ENCODE peak calls at places on chromosomes 16 and 17, in eight cellular contexts. One of them, this sample, is unnamed.

GRCh38 chr16:30406911-30407793 is at the start of gene ZNF771:
- DNase-seq in GM23338: peak; percentile 97
- DNase-seq in prostate gland: peak; percentile 92
- DNase-seq in GM12892: peak; percentile 91
- DNase-seq in breast epithelium: peak; percentile 91
- DNase-seq in H1: peak; percentile 78
- DNase-seq in HCT116: peak; percentile 73
- DNase-seq in transverse colon: peak; percentile 96
- DNase-seq in this sample: no peak

GRCh38 chr16:83887564-83887963 is 11.4 kb upstream of the MLYCD start:
- DNase-seq in GM12892: no peak
- DNase-seq in HCT116: no peak
- DNase-seq in prostate gland: no peak
- DNase-seq in H1: no peak
- DNase-seq in GM23338: no peak
- DNase-seq in breast epithelium: no peak
- DNase-seq in transverse colon: no peak
- DNase-seq in this sample: no peak

GRCh38 chr17:61414936-61415251 is 15.3 kb downstream of the TBX2 start:
- DNase-seq in HCT116: no peak
- DNase-seq in GM12892: no peak
- DNase-seq in prostate gland: no peak
- DNase-seq in transverse colon: no peak
- DNase-seq in breast epithelium: no peak
- DNase-seq in H1: no peak
- DNase-seq in GM23338: no peak
- DNase-seq in this sample: no peak

GRCh38 chr16:23909792-23910418 is 74.1 kb downstream of the PRKCB start:
- DNase-seq in GM12892: no peak
- DNase-seq in prostate gland: no peak
- DNase-seq in breast epithelium: no peak
- DNase-seq in HCT116: no peak
- DNase-seq in H1: no peak
- DNase-seq in transverse colon: no peak
- DNase-seq in GM23338: no peak
- DNase-seq in this sample: no peak

GRCh38 chr17:16351831-16352230 is 1.4 kb downstream of the CENPV start:
- DNase-seq in GM23338: no peak
- DNase-seq in H1: no peak
- DNase-seq in prostate gland: no peak
- DNase-seq in GM12892: no peak
- DNase-seq in HCT116: no peak
- DNase-seq in transverse colon: no peak
- DNase-seq in breast epithelium: no peak
- DNase-seq in this sample: no peak

GRCh38 chr17:31508310-31509094 is 117.0 kb downstream of the RAB11FIP4 start:
- DNase-seq in GM12892: no peak
- DNase-seq in prostate gland: no peak
- DNase-seq in GM23338: peak; percentile 73
- DNase-seq in HCT116: no peak
- DNase-seq in transverse colon: no peak
- DNase-seq in breast epithelium: no peak
- DNase-seq in H1: no peak
- DNase-seq in this sample: peak; percentile 69

GRCh38 chr16:47045023-47045422 is 71.5 kb upstream of the DNAJA2 start:
- DNase-seq in GM12892: no peak
- DNase-seq in H1: no peak
- DNase-seq in breast epithelium: no peak
- DNase-seq in GM23338: no peak
- DNase-seq in prostate gland: no peak
- DNase-seq in transverse colon: no peak
- DNase-seq in HCT116: no peak
- DNase-seq in this sample: no peak

GRCh38 chr16:11418506-11418905 is 73.2 kb downstream of the RMI2 start:
- DNase-seq in GM12892: no peak
- DNase-seq in prostate gland: no peak
- DNase-seq in GM23338: no peak
- DNase-seq in HCT116: no peak
- DNase-seq in H1: no peak
- DNase-seq in transverse colon: no peak
- DNase-seq in breast epithelium: no peak
- DNase-seq in this sample: no peak

GRCh38 chr16:52364500-52364899 is 182.4 kb downstream of the TOX3 start:
- DNase-seq in breast epithelium: no peak
- DNase-seq in prostate gland: no peak
- DNase-seq in H1: no peak
- DNase-seq in HCT116: no peak
- DNase-seq in GM23338: no peak
- DNase-seq in GM12892: no peak
- DNase-seq in transverse colon: no peak
- DNase-seq in this sample: no peak

GRCh38 chr17:6361733-6362132 is 73.2 kb downstream of the AIPL1 start:
- DNase-seq in GM12892: no peak
- DNase-seq in HCT116: peak; percentile 24
- DNase-seq in breast epithelium: no peak
- DNase-seq in H1: no peak
- DNase-seq in prostate gland: no peak
- DNase-seq in transverse colon: no peak
- DNase-seq in GM23338: peak; percentile 70
- DNase-seq in this sample: no peak

GRCh38 chr16:88533945-88534641 is 36.1 kb upstream of the ZC3H18 start:
- DNase-seq in GM23338: peak; percentile 81
- DNase-seq in H1: peak; percentile 17
- DNase-seq in prostate gland: peak; percentile 65
- DNase-seq in breast epithelium: peak; percentile 50
- DNase-seq in GM12892: peak; percentile 95
- DNase-seq in HCT116: peak; percentile 31
- DNase-seq in transverse colon: peak; percentile 84
- DNase-seq in this sample: no peak

GRCh38 chr16:85117418-85117817 is 5.1 kb upstream of the CIBAR2 start:
- DNase-seq in GM12892: no peak
- DNase-seq in transverse colon: no peak
- DNase-seq in prostate gland: no peak
- DNase-seq in GM23338: no peak
- DNase-seq in HCT116: no peak
- DNase-seq in H1: no peak
- DNase-seq in breast epithelium: no peak
- DNase-seq in this sample: no peak

GRCh38 chr16:49556252-49557069 is 182.9 kb downstream of the C16orf78 start:
- DNase-seq in GM12892: no peak
- DNase-seq in HCT116: peak; percentile 4
- DNase-seq in transverse colon: no peak
- DNase-seq in GM23338: peak; percentile 83
- DNase-seq in H1: no peak
- DNase-seq in breast epithelium: no peak
- DNase-seq in prostate gland: no peak
- DNase-seq in this sample: no peak

GRCh38 chr16:11639925-11640899 is 28.0 kb upstream of the SNN start:
- DNase-seq in transverse colon: peak; percentile 62
- DNase-seq in HCT116: peak; percentile 63
- DNase-seq in prostate gland: peak; percentile 86
- DNase-seq in GM23338: peak; percentile 81
- DNase-seq in H1: no peak
- DNase-seq in GM12892: no peak
- DNase-seq in breast epithelium: peak; percentile 90
- DNase-seq in this sample: no peak

GRCh38 chr16:31198207-31198882 is 4.2 kb downstream of the PYCARD start:
- DNase-seq in transverse colon: no peak
- DNase-seq in H1: no peak
- DNase-seq in GM23338: no peak
- DNase-seq in prostate gland: no peak
- DNase-seq in HCT116: no peak
- DNase-seq in breast epithelium: no peak
- DNase-seq in GM12892: no peak
- DNase-seq in this sample: no peak

GRCh38 chr17:76107507-76107906 is 3.9 kb upstream of the EXOC7 start:
- DNase-seq in H1: no peak
- DNase-seq in prostate gland: no peak
- DNase-seq in breast epithelium: no peak
- DNase-seq in GM12892: no peak
- DNase-seq in transverse colon: no peak
- DNase-seq in GM23338: no peak
- DNase-seq in HCT116: peak; percentile 42
- DNase-seq in this sample: no peak

GRCh38 chr17:3025421-3026124 is 37.8 kb downstream of the OR1D5 start:
- DNase-seq in GM12892: no peak
- DNase-seq in transverse colon: no peak
- DNase-seq in GM23338: no peak
- DNase-seq in prostate gland: no peak
- DNase-seq in H1: no peak
- DNase-seq in breast epithelium: no peak
- DNase-seq in HCT116: no peak
- DNase-seq in this sample: no peak

GRCh38 chr16:75305364-75306101 is 54.1 kb upstream of the BCAR1 start:
- DNase-seq in breast epithelium: peak; percentile 88
- DNase-seq in HCT116: peak; percentile 100
- DNase-seq in prostate gland: peak; percentile 90
- DNase-seq in GM23338: no peak
- DNase-seq in transverse colon: peak; percentile 90
- DNase-seq in GM12892: no peak
- DNase-seq in H1: no peak
- DNase-seq in this sample: peak; percentile 71

GRCh38 chr16:75307506-75307905 is 56.1 kb upstream of the BCAR1 start:
- DNase-seq in prostate gland: no peak
- DNase-seq in transverse colon: no peak
- DNase-seq in H1: no peak
- DNase-seq in GM23338: no peak
- DNase-seq in HCT116: no peak
- DNase-seq in breast epithelium: no peak
- DNase-seq in GM12892: no peak
- DNase-seq in this sample: no peak

GRCh38 chr16:75308011-75308410 is 56.6 kb upstream of the BCAR1 start:
- DNase-seq in GM12892: no peak
- DNase-seq in breast epithelium: no peak
- DNase-seq in HCT116: no peak
- DNase-seq in GM23338: no peak
- DNase-seq in prostate gland: peak; percentile 65
- DNase-seq in H1: no peak
- DNase-seq in transverse colon: no peak
- DNase-seq in this sample: no peak

GRCh38 chr16:75304521-75305363 is 53.3 kb upstream of the BCAR1 start:
- DNase-seq in prostate gland: no peak
- DNase-seq in breast epithelium: no peak
- DNase-seq in GM23338: no peak
- DNase-seq in H1: no peak
- DNase-seq in transverse colon: peak; percentile 66
- DNase-seq in GM12892: no peak
- DNase-seq in HCT116: peak; percentile 10
- DNase-seq in this sample: no peak

DNA sequence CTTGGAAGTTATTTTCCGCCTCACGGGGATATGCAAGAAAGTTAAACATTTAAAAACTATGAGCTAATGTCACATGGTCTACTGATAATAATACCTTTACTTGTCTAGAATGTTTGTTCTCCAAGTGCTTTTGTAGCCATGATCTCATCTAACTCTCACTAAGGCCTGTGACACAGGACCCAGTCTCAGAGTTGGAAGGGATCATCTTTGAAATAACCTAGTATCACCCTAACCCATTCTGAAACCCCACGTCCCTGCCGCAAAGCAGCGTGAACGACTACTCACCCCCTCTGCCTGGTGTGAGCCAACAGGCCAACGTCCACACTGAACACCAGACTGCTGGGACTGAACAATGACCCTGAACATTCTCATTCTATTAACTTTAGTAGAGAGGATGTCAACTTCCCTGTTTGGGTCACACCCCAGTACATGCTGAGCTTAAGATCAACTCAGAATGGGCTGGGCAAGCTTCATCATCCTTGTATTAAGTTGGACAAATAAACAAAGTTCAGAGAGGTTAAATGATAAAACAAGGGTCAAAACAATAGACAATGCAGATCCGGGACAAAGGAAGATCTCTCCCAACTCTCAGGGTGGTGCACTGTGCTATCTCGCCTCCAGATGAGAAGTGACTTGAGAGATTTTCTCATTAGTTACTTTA is 54.8 kb upstream of the BCAR1 start:
- DNase-seq in GM12892: no peak
- DNase-seq in HCT116: peak; percentile 49
- DNase-seq in prostate gland: peak; percentile 10
- DNase-seq in GM23338: no peak
- DNase-seq in breast epithelium: no peak
- DNase-seq in H1: no peak
- DNase-seq in transverse colon: peak; percentile 69
- DNase-seq in this sample: no peak
- TF ChIP-seq POLR2AphosphoS5 in GM12892: no peak
- TF ChIP-seq POLR2AphosphoS5 in HCT116: no peak
- TF ChIP-seq POLR2AphosphoS5 in prostate gland: no peak
- TF ChIP-seq POLR2AphosphoS5 in GM23338: no peak
- TF ChIP-seq POLR2AphosphoS5 in breast epithelium: no peak
- TF ChIP-seq POLR2AphosphoS5 in H1: no peak
- TF ChIP-seq POLR2AphosphoS5 in transverse colon: peak; percentile 95
- TF ChIP-seq POLR2AphosphoS5 in this sample: no peak

GRCh38 chr17:78144146-78144719 is 2.0 kb upstream of the C17orf99 start:
- DNase-seq in HCT116: no peak
- DNase-seq in GM12892: no peak
- DNase-seq in GM23338: no peak
- DNase-seq in breast epithelium: peak; percentile 56
- DNase-seq in prostate gland: no peak
- DNase-seq in transverse colon: peak; percentile 87
- DNase-seq in H1: no peak
- DNase-seq in this sample: no peak
- TF ChIP-seq POLR2AphosphoS5 in HCT116: no peak
- TF ChIP-seq POLR2AphosphoS5 in GM12892: no peak
- TF ChIP-seq POLR2AphosphoS5 in GM23338: no peak
- TF ChIP-seq POLR2AphosphoS5 in breast epithelium: no peak
- TF ChIP-seq POLR2AphosphoS5 in prostate gland: no peak
- TF ChIP-seq POLR2AphosphoS5 in transverse colon: peak; percentile 36
- TF ChIP-seq POLR2AphosphoS5 in H1: no peak
- TF ChIP-seq POLR2AphosphoS5 in this sample: no peak

GRCh38 chr16:22216191-22216831 is 10.2 kb downstream of the EEF2K start:
- DNase-seq in breast epithelium: no peak
- DNase-seq in prostate gland: no peak
- DNase-seq in GM12892: no peak
- DNase-seq in GM23338: no peak
- DNase-seq in transverse colon: no peak
- DNase-seq in H1: no peak
- DNase-seq in HCT116: no peak
- DNase-seq in this sample: no peak
- TF ChIP-seq POLR2AphosphoS5 in breast epithelium: no peak
- TF ChIP-seq POLR2AphosphoS5 in prostate gland: no peak
- TF ChIP-seq POLR2AphosphoS5 in GM12892: no peak
- TF ChIP-seq POLR2AphosphoS5 in GM23338: no peak
- TF ChIP-seq POLR2AphosphoS5 in transverse colon: no peak
- TF ChIP-seq POLR2AphosphoS5 in H1: no peak
- TF ChIP-seq POLR2AphosphoS5 in HCT116: no peak
- TF ChIP-seq POLR2AphosphoS5 in this sample: no peak

DNA sequence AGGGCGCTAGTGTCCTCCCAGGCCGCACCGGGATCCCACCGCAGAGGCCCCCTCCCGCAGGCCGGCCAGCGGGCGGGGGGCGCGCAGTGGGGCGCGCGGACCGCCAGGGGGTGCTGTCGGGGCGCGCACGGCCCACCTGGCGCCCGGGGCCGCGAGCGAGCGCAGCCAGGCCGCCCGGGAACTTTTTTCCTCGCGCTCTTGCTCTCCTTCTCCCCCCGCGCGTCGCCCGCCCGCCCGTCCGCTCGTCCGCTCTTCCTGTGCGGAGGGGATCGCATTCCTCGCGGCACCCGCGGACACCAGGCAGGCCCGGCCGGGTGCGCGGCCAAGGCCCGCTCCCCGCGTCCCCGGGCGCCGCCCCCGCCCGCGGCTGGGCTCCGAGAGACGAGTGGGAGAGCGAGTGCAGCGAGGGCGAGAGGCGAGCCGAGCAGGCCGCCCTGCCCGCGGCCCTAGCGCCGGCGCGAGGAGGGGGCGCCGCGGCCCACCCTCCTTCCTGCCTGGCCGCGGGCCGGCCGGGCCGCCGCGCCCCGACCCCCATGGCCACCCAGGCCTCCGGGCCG is at the start of gene RAI1:
- DNase-seq in GM23338: peak; percentile 73
- DNase-seq in H1: no peak
- DNase-seq in transverse colon: peak; percentile 80
- DNase-seq in prostate gland: peak; percentile 78
- DNase-seq in breast epithelium: peak; percentile 73
- DNase-seq in HCT116: no peak
- DNase-seq in GM12892: peak; percentile 74
- DNase-seq in this sample: no peak
- TF ChIP-seq POLR2AphosphoS5 in GM23338: no peak
- TF ChIP-seq POLR2AphosphoS5 in H1: no peak
- TF ChIP-seq POLR2AphosphoS5 in transverse colon: peak; percentile 75
- TF ChIP-seq POLR2AphosphoS5 in prostate gland: peak; percentile 28
- TF ChIP-seq POLR2AphosphoS5 in breast epithelium: peak; percentile 47
- TF ChIP-seq POLR2AphosphoS5 in HCT116: no peak
- TF ChIP-seq POLR2AphosphoS5 in GM12892: no peak
- TF ChIP-seq POLR2AphosphoS5 in this sample: no peak

This sample was measured in GM12878.